ENCODE peak calls at places on chromosome 20, in nine cellular contexts. One of them, this sample, is unnamed.

GRCh38 chr20:31824554-31825313 is 5.6 kb downstream of the MYLK2 start:
- DNase-seq in GM13977: no peak
- DNase-seq in Peyer's patch: no peak
- DNase-seq in PC-9: no peak
- DNase-seq in CD4-positive, alpha-beta T cell: no peak
- DNase-seq in astrocyte of the spinal cord: no peak
- DNase-seq in GM06990: no peak
- DNase-seq in ovary: no peak
- DNase-seq in colonic mucosa: no peak
- DNase-seq in this sample: no peak

GRCh38 chr20:31517373-31517772 is 3.1 kb downstream of the HM13 start:
- DNase-seq in GM13977: no peak
- DNase-seq in Peyer's patch: no peak
- DNase-seq in PC-9: peak
- DNase-seq in CD4-positive, alpha-beta T cell: no peak
- DNase-seq in astrocyte of the spinal cord: peak
- DNase-seq in GM06990: no peak
- DNase-seq in ovary: no peak
- DNase-seq in colonic mucosa: peak
- DNase-seq in this sample: peak

GRCh38 chr20:63626424-63627128 is at the start of gene GMEB2:
- DNase-seq in GM13977: peak
- DNase-seq in Peyer's patch: peak
- DNase-seq in PC-9: no peak
- DNase-seq in CD4-positive, alpha-beta T cell: peak
- DNase-seq in astrocyte of the spinal cord: no peak
- DNase-seq in GM06990: peak
- DNase-seq in ovary: peak
- DNase-seq in colonic mucosa: peak
- DNase-seq in this sample: peak

GRCh38 chr20:61252601-61253263 is 671 bp downstream of the CDH4 start:
- DNase-seq in GM13977: no peak
- DNase-seq in Peyer's patch: no peak
- DNase-seq in PC-9: no peak
- DNase-seq in CD4-positive, alpha-beta T cell: no peak
- DNase-seq in astrocyte of the spinal cord: peak
- DNase-seq in GM06990: no peak
- DNase-seq in ovary: no peak
- DNase-seq in colonic mucosa: no peak
- DNase-seq in this sample: no peak

GRCh38 chr20:57451759-57452661 is 60.8 kb downstream of the RBM38 start:
- DNase-seq in GM13977: no peak
- DNase-seq in Peyer's patch: peak
- DNase-seq in PC-9: no peak
- DNase-seq in CD4-positive, alpha-beta T cell: no peak
- DNase-seq in astrocyte of the spinal cord: no peak
- DNase-seq in GM06990: peak
- DNase-seq in ovary: no peak
- DNase-seq in colonic mucosa: no peak
- DNase-seq in this sample: no peak

GRCh38 chr20:57450419-57450818 is 59.2 kb downstream of the RBM38 start:
- DNase-seq in GM13977: peak
- DNase-seq in Peyer's patch: peak
- DNase-seq in PC-9: no peak
- DNase-seq in CD4-positive, alpha-beta T cell: no peak
- DNase-seq in astrocyte of the spinal cord: no peak
- DNase-seq in GM06990: peak
- DNase-seq in ovary: no peak
- DNase-seq in colonic mucosa: peak
- DNase-seq in this sample: no peak

GRCh38 chr20:24767623-24768100 is 181.4 kb upstream of the CST7 start:
- DNase-seq in GM13977: no peak
- DNase-seq in Peyer's patch: no peak
- DNase-seq in PC-9: no peak
- DNase-seq in CD4-positive, alpha-beta T cell: no peak
- DNase-seq in astrocyte of the spinal cord: no peak
- DNase-seq in GM06990: no peak
- DNase-seq in ovary: no peak
- DNase-seq in colonic mucosa: no peak
- DNase-seq in this sample: no peak

GRCh38 chr20:44034965-44035635 is 120.4 kb downstream of the TOX2 start:
- DNase-seq in GM13977: no peak
- DNase-seq in Peyer's patch: no peak
- DNase-seq in PC-9: no peak
- DNase-seq in CD4-positive, alpha-beta T cell: no peak
- DNase-seq in astrocyte of the spinal cord: no peak
- DNase-seq in GM06990: no peak
- DNase-seq in ovary: no peak
- DNase-seq in colonic mucosa: no peak
- DNase-seq in this sample: no peak

GRCh38 chr20:6768228-6769185 is 1.0 kb downstream of the BMP2 start:
- DNase-seq in GM13977: peak
- DNase-seq in Peyer's patch: no peak
- DNase-seq in PC-9: no peak
- DNase-seq in CD4-positive, alpha-beta T cell: no peak
- DNase-seq in astrocyte of the spinal cord: peak
- DNase-seq in GM06990: peak
- DNase-seq in ovary: no peak
- DNase-seq in colonic mucosa: peak
- DNase-seq in this sample: peak

GRCh38 chr20:9220874-9221547 is 152.1 kb downstream of the PLCB4 start:
- DNase-seq in GM13977: no peak
- DNase-seq in Peyer's patch: no peak
- DNase-seq in PC-9: no peak
- DNase-seq in CD4-positive, alpha-beta T cell: no peak
- DNase-seq in astrocyte of the spinal cord: peak
- DNase-seq in GM06990: no peak
- DNase-seq in ovary: no peak
- DNase-seq in colonic mucosa: no peak
- DNase-seq in this sample: no peak

GRCh38 chr20:63641146-63641791 is 12.0 kb downstream of the STMN3 start:
- DNase-seq in GM13977: peak
- DNase-seq in Peyer's patch: peak
- DNase-seq in PC-9: peak
- DNase-seq in CD4-positive, alpha-beta T cell: peak
- DNase-seq in astrocyte of the spinal cord: peak
- DNase-seq in GM06990: peak
- DNase-seq in ovary: no peak
- DNase-seq in colonic mucosa: peak
- DNase-seq in this sample: no peak

GRCh38 chr20:48603819-48604405 is 223.9 kb downstream of the PREX1 start:
- DNase-seq in GM13977: no peak
- DNase-seq in Peyer's patch: peak
- DNase-seq in PC-9: no peak
- DNase-seq in CD4-positive, alpha-beta T cell: no peak
- DNase-seq in astrocyte of the spinal cord: no peak
- DNase-seq in GM06990: no peak
- DNase-seq in ovary: peak
- DNase-seq in colonic mucosa: no peak
- DNase-seq in this sample: no peak

GRCh38 chr20:54172856-54173652 is 732 bp downstream of the CYP24A1 start:
- DNase-seq in GM13977: no peak
- DNase-seq in Peyer's patch: no peak
- DNase-seq in PC-9: no peak
- DNase-seq in CD4-positive, alpha-beta T cell: no peak
- DNase-seq in astrocyte of the spinal cord: peak
- DNase-seq in GM06990: peak
- DNase-seq in ovary: no peak
- DNase-seq in colonic mucosa: peak
- DNase-seq in this sample: peak

GRCh38 chr20:24746351-24746685 is 202.8 kb upstream of the CST7 start:
- DNase-seq in GM13977: no peak
- DNase-seq in Peyer's patch: no peak
- DNase-seq in PC-9: peak
- DNase-seq in CD4-positive, alpha-beta T cell: no peak
- DNase-seq in astrocyte of the spinal cord: no peak
- DNase-seq in GM06990: no peak
- DNase-seq in ovary: no peak
- DNase-seq in colonic mucosa: peak
- DNase-seq in this sample: peak

GRCh38 chr20:14441201-14441600 is 103.8 kb upstream of the FLRT3 start:
- DNase-seq in GM13977: no peak
- DNase-seq in Peyer's patch: no peak
- DNase-seq in PC-9: no peak
- DNase-seq in CD4-positive, alpha-beta T cell: no peak
- DNase-seq in astrocyte of the spinal cord: no peak
- DNase-seq in GM06990: no peak
- DNase-seq in ovary: no peak
- DNase-seq in colonic mucosa: no peak
- DNase-seq in this sample: no peak

GRCh38 chr20:31747640-31748039 is 8.6 kb downstream of the TPX2 start:
- DNase-seq in GM13977: no peak
- DNase-seq in Peyer's patch: no peak
- DNase-seq in PC-9: no peak
- DNase-seq in CD4-positive, alpha-beta T cell: no peak
- DNase-seq in astrocyte of the spinal cord: no peak
- DNase-seq in GM06990: no peak
- DNase-seq in ovary: no peak
- DNase-seq in colonic mucosa: no peak
- DNase-seq in this sample: no peak

GRCh38 chr20:21684671-21685070 is 20.8 kb upstream of the PAX1 start:
- DNase-seq in GM13977: no peak
- DNase-seq in Peyer's patch: no peak
- DNase-seq in PC-9: no peak
- DNase-seq in CD4-positive, alpha-beta T cell: no peak
- DNase-seq in astrocyte of the spinal cord: no peak
- DNase-seq in GM06990: no peak
- DNase-seq in ovary: no peak
- DNase-seq in colonic mucosa: no peak
- DNase-seq in this sample: no peak

GRCh38 chr20:37734228-37734980 is 40.6 kb downstream of the CTNNBL1 start:
- DNase-seq in GM13977: no peak
- DNase-seq in Peyer's patch: no peak
- DNase-seq in PC-9: no peak
- DNase-seq in CD4-positive, alpha-beta T cell: no peak
- DNase-seq in astrocyte of the spinal cord: peak
- DNase-seq in GM06990: no peak
- DNase-seq in ovary: no peak
- DNase-seq in colonic mucosa: no peak
- DNase-seq in this sample: no peak

GRCh38 chr20:32623667-32624157 is 38.6 kb upstream of the NOL4L start:
- DNase-seq in GM13977: no peak
- DNase-seq in Peyer's patch: no peak
- DNase-seq in PC-9: no peak
- DNase-seq in CD4-positive, alpha-beta T cell: no peak
- DNase-seq in astrocyte of the spinal cord: no peak
- DNase-seq in GM06990: no peak
- DNase-seq in ovary: no peak
- DNase-seq in colonic mucosa: no peak
- DNase-seq in this sample: no peak

GRCh38 chr20:8853805-8854338 is 215.0 kb upstream of the PLCB4 start:
- DNase-seq in GM13977: peak
- DNase-seq in Peyer's patch: no peak
- DNase-seq in PC-9: peak
- DNase-seq in CD4-positive, alpha-beta T cell: no peak
- DNase-seq in astrocyte of the spinal cord: peak
- DNase-seq in GM06990: no peak
- DNase-seq in ovary: no peak
- DNase-seq in colonic mucosa: peak
- DNase-seq in this sample: peak

GRCh38 chr20:50043573-50044352 is 61.0 kb downstream of the SNAI1 start:
- DNase-seq in GM13977: no peak
- DNase-seq in Peyer's patch: no peak
- DNase-seq in PC-9: no peak
- DNase-seq in CD4-positive, alpha-beta T cell: no peak
- DNase-seq in astrocyte of the spinal cord: no peak
- DNase-seq in GM06990: no peak
- DNase-seq in ovary: no peak
- DNase-seq in colonic mucosa: no peak
- DNase-seq in this sample: no peak
- TF ChIP-seq CTCF in GM13977: no peak
- TF ChIP-seq CTCF in Peyer's patch: no peak
- TF ChIP-seq CTCF in PC-9: no peak
- TF ChIP-seq CTCF in CD4-positive, alpha-beta T cell: no peak
- TF ChIP-seq CTCF in astrocyte of the spinal cord: no peak
- TF ChIP-seq CTCF in GM06990: no peak
- TF ChIP-seq CTCF in ovary: no peak
- TF ChIP-seq CTCF in colonic mucosa: no peak
- TF ChIP-seq CTCF in this sample: no peak

DNA sequence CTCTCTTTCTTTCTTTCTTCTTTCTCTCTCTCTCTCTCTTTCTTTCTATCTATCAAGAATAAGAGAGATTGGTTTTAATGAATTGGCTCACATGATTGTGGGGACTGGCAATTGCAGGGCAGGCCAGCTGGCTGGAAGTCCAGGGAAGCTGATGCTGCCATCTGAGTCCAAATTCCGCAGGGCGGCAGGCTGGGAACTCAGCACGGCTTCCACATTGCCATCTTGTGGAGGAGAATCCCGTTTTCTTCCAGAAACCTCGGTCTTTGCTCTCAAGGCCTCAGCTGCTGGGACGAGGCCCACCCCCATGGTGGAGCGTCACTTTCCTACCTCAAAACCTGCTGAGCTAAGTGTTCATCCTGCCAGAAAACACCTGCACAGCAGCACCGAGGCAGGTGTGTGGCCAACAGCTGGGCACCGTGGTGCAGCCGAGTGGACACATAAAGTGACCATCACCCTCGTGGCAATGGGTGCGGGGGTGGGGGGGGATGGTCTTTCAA is 58.8 kb upstream of the SLCO4A1 start:
- DNase-seq in GM13977: no peak
- DNase-seq in Peyer's patch: no peak
- DNase-seq in PC-9: no peak
- DNase-seq in CD4-positive, alpha-beta T cell: no peak
- DNase-seq in astrocyte of the spinal cord: no peak
- DNase-seq in GM06990: no peak
- DNase-seq in ovary: no peak
- DNase-seq in colonic mucosa: no peak
- DNase-seq in this sample: no peak
- TF ChIP-seq CTCF in GM13977: no peak
- TF ChIP-seq CTCF in Peyer's patch: no peak
- TF ChIP-seq CTCF in PC-9: no peak
- TF ChIP-seq CTCF in CD4-positive, alpha-beta T cell: no peak
- TF ChIP-seq CTCF in astrocyte of the spinal cord: no peak
- TF ChIP-seq CTCF in GM06990: no peak
- TF ChIP-seq CTCF in ovary: no peak
- TF ChIP-seq CTCF in colonic mucosa: no peak
- TF ChIP-seq CTCF in this sample: no peak

GRCh38 chr20:34046330-34046729 is 52.6 kb downstream of the RALY start:
- DNase-seq in GM13977: no peak
- DNase-seq in Peyer's patch: no peak
- DNase-seq in PC-9: no peak
- DNase-seq in CD4-positive, alpha-beta T cell: no peak
- DNase-seq in astrocyte of the spinal cord: no peak
- DNase-seq in GM06990: no peak
- DNase-seq in ovary: no peak
- DNase-seq in colonic mucosa: no peak
- DNase-seq in this sample: no peak
- TF ChIP-seq CTCF in GM13977: no peak
- TF ChIP-seq CTCF in Peyer's patch: no peak
- TF ChIP-seq CTCF in PC-9: no peak
- TF ChIP-seq CTCF in CD4-positive, alpha-beta T cell: no peak
- TF ChIP-seq CTCF in astrocyte of the spinal cord: no peak
- TF ChIP-seq CTCF in GM06990: no peak
- TF ChIP-seq CTCF in ovary: no peak
- TF ChIP-seq CTCF in colonic mucosa: no peak
- TF ChIP-seq CTCF in this sample: no peak

DNA sequence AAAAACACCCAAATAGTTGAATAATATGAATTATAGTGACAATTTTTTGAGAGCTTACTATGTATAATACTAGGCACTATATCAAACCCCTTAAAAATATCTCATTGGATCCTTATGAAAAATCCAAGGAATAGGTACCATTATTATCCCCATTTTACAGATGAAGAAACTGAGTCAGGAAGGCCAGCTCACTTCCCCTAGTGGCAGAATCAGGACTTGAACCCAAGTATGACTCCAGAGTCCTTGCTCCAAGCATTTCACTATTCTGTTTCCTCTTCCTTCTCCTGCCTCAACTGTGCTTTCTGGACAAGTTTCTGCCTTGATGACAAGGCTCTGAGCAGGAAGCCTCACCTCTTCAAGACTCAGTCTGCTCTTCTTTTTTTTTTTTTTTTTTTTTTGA is 10.8 kb upstream of the PARD6B start:
- DNase-seq in GM13977: no peak
- DNase-seq in Peyer's patch: no peak
- DNase-seq in PC-9: no peak
- DNase-seq in CD4-positive, alpha-beta T cell: no peak
- DNase-seq in astrocyte of the spinal cord: no peak
- DNase-seq in GM06990: no peak
- DNase-seq in ovary: no peak
- DNase-seq in colonic mucosa: no peak
- DNase-seq in this sample: no peak
- TF ChIP-seq CTCF in GM13977: no peak
- TF ChIP-seq CTCF in Peyer's patch: no peak
- TF ChIP-seq CTCF in PC-9: no peak
- TF ChIP-seq CTCF in CD4-positive, alpha-beta T cell: no peak
- TF ChIP-seq CTCF in astrocyte of the spinal cord: no peak
- TF ChIP-seq CTCF in GM06990: no peak
- TF ChIP-seq CTCF in ovary: no peak
- TF ChIP-seq CTCF in colonic mucosa: no peak
- TF ChIP-seq CTCF in this sample: no peak

This sample was measured in Calu3.